ENCODE peak calls at places on chromosomes 1 and 21, in six cellular contexts. One of them, this sample, is unnamed.

GRCh38 chr21:45607021-45607921 is 36.3 kb upstream of the PCBP3 start:
- DNase-seq in ovary: no peak
- DNase-seq in sigmoid colon: no peak
- DNase-seq in A549: no peak
- DNase-seq in K562: no peak
- DNase-seq in transverse colon: no peak
- DNase-seq in this sample: no peak

GRCh38 chr1:15038232-15039016 is 115.1 kb upstream of the TMEM51 start:
- DNase-seq in transverse colon: no peak
- DNase-seq in ovary: no peak
- DNase-seq in sigmoid colon: no peak
- DNase-seq in K562: peak
- DNase-seq in A549: no peak
- DNase-seq in this sample: no peak

GRCh38 chr1:100038401-100039306 is 68.9 kb downstream of the SLC35A3 start:
- DNase-seq in K562: peak
- DNase-seq in A549: no peak
- DNase-seq in sigmoid colon: peak
- DNase-seq in ovary: peak
- DNase-seq in transverse colon: peak
- DNase-seq in this sample: peak

GRCh38 chr1:95203908-95204437 is 30.0 kb upstream of the RWDD3 start:
- DNase-seq in ovary: no peak
- DNase-seq in sigmoid colon: no peak
- DNase-seq in A549: no peak
- DNase-seq in transverse colon: no peak
- DNase-seq in K562: no peak
- DNase-seq in this sample: no peak

GRCh38 chr21:33858672-33859372 is 56.8 kb downstream of the ATP5PO start:
- DNase-seq in sigmoid colon: peak
- DNase-seq in A549: no peak
- DNase-seq in ovary: no peak
- DNase-seq in transverse colon: no peak
- DNase-seq in K562: no peak
- DNase-seq in this sample: no peak

GRCh38 chr1:224730950-224731349 is 114.8 kb downstream of the CNIH3 start:
- DNase-seq in transverse colon: no peak
- DNase-seq in ovary: no peak
- DNase-seq in K562: no peak
- DNase-seq in A549: no peak
- DNase-seq in sigmoid colon: no peak
- DNase-seq in this sample: no peak

GRCh38 chr1:152777510-152778137 is 2.7 kb downstream of the LCE1F start:
- DNase-seq in ovary: no peak
- DNase-seq in K562: peak
- DNase-seq in transverse colon: no peak
- DNase-seq in sigmoid colon: no peak
- DNase-seq in A549: no peak
- DNase-seq in this sample: no peak

GRCh38 chr1:27557596-27558340 is 46.2 kb downstream of the AHDC1 start:
- DNase-seq in ovary: peak
- DNase-seq in sigmoid colon: peak
- DNase-seq in A549: peak
- DNase-seq in K562: peak
- DNase-seq in transverse colon: peak
- DNase-seq in this sample: peak

GRCh38 chr1:34131396-34132160 is 33.5 kb downstream of the CSMD2 start:
- DNase-seq in transverse colon: no peak
- DNase-seq in sigmoid colon: no peak
- DNase-seq in K562: no peak
- DNase-seq in ovary: no peak
- DNase-seq in A549: no peak
- DNase-seq in this sample: no peak

GRCh38 chr21:24424786-24425185 is 1182.5 kb downstream of the MRPL39 start:
- DNase-seq in K562: no peak
- DNase-seq in transverse colon: no peak
- DNase-seq in ovary: no peak
- DNase-seq in A549: no peak
- DNase-seq in sigmoid colon: no peak
- DNase-seq in this sample: no peak

GRCh38 chr21:26499475-26499874 is 73.6 kb downstream of the CYYR1 start:
- DNase-seq in A549: no peak
- DNase-seq in sigmoid colon: no peak
- DNase-seq in transverse colon: no peak
- DNase-seq in K562: no peak
- DNase-seq in ovary: no peak
- DNase-seq in this sample: no peak

GRCh38 chr21:26506951-26507350 is 66.1 kb downstream of the CYYR1 start:
- DNase-seq in sigmoid colon: no peak
- DNase-seq in K562: no peak
- DNase-seq in ovary: no peak
- DNase-seq in transverse colon: no peak
- DNase-seq in A549: no peak
- DNase-seq in this sample: no peak

DNA sequence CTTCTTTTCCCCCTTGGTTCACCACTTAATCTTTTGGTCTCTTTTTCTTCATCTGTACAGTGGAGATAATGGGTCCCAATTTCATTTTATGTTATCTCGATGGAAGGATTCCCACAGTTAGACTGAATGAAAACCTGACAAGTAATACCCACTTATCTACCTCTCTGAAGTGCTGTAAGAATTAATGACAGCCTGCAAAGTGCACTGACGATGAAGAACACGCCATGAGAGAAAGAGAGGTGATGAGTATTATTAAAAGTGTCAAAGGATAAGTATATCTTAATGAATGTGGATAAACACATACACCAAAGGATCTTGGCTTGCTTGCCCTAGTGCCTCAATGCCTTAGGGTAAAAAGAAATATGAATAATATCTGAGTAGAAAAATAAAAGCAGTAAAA is 71.5 kb downstream of the CYYR1 start:
- DNase-seq in K562: no peak
- DNase-seq in A549: no peak
- DNase-seq in transverse colon: no peak
- DNase-seq in sigmoid colon: no peak
- DNase-seq in ovary: no peak
- DNase-seq in this sample: no peak
- TF ChIP-seq EP300 in K562: no peak
- TF ChIP-seq EP300 in A549: no peak
- TF ChIP-seq EP300 in transverse colon: no peak
- TF ChIP-seq EP300 in sigmoid colon: no peak
- TF ChIP-seq EP300 in ovary: no peak
- TF ChIP-seq EP300 in this sample: no peak

GRCh38 chr1:181936768-181937581 is 124.5 kb downstream of the ZNF648 start:
- DNase-seq in ovary: no peak
- DNase-seq in sigmoid colon: no peak
- DNase-seq in transverse colon: peak
- DNase-seq in A549: peak
- DNase-seq in K562: peak
- DNase-seq in this sample: peak
- TF ChIP-seq EP300 in ovary: no peak
- TF ChIP-seq EP300 in sigmoid colon: no peak
- TF ChIP-seq EP300 in transverse colon: no peak
- TF ChIP-seq EP300 in A549: no peak
- TF ChIP-seq EP300 in K562: no peak
- TF ChIP-seq EP300 in this sample: no peak

DNA sequence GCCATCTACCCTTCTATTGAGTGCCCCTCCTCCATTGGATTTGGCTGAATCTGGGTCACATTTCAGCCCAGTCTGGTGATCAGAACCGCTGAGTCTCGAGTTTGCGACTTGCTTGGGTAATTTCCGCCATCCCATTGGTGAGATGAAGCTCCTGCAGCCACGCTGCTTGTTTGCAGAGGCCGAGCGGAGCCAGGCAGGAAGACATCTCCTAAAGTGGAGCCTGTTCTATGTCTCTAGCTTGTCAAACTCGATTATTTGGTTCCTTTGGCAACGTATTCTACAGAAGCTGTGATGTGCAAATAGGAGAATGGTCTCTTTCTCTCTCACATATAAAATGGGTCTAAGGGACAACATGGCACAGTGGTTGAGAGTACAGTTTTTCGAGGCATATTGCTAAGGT is 206.8 kb upstream of the PLXNA2 start:
- DNase-seq in sigmoid colon: peak
- DNase-seq in K562: no peak
- DNase-seq in A549: no peak
- DNase-seq in ovary: no peak
- DNase-seq in transverse colon: no peak
- DNase-seq in this sample: no peak
- TF ChIP-seq EP300 in sigmoid colon: no peak
- TF ChIP-seq EP300 in K562: no peak
- TF ChIP-seq EP300 in A549: no peak
- TF ChIP-seq EP300 in ovary: no peak
- TF ChIP-seq EP300 in transverse colon: no peak
- TF ChIP-seq EP300 in this sample: no peak

DNA sequence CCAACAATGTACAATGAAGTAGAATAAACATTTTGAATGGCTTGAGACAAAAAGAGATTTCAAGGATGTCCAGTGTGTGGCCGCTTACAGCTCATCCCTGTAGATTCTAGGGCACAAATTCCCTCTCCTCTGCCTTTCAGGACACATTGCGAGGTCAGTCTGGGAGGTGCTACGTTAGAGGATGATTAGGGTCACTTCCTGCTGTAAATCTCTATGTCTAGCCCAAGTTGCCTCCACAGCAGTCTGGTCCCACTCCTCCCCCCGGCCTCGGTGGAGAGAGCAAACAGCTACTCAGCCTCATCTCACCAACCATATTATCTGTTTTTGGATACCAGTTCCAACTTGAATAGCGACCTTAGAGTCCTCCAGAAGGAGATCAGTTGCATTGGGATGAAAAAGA is 17.0 kb downstream of the KCNJ10 start:
- DNase-seq in A549: no peak
- DNase-seq in K562: no peak
- DNase-seq in transverse colon: no peak
- DNase-seq in sigmoid colon: no peak
- DNase-seq in ovary: no peak
- DNase-seq in this sample: no peak
- TF ChIP-seq EP300 in A549: no peak
- TF ChIP-seq EP300 in K562: no peak
- TF ChIP-seq EP300 in transverse colon: no peak
- TF ChIP-seq EP300 in sigmoid colon: no peak
- TF ChIP-seq EP300 in ovary: no peak
- TF ChIP-seq EP300 in this sample: no peak

GRCh38 chr1:245336149-245336983 is 181.6 kb downstream of the KIF26B start:
- DNase-seq in ovary: no peak
- DNase-seq in K562: no peak
- DNase-seq in transverse colon: no peak
- DNase-seq in A549: no peak
- DNase-seq in sigmoid colon: no peak
- DNase-seq in this sample: peak
- TF ChIP-seq EP300 in ovary: no peak
- TF ChIP-seq EP300 in K562: no peak
- TF ChIP-seq EP300 in transverse colon: no peak
- TF ChIP-seq EP300 in A549: no peak
- TF ChIP-seq EP300 in sigmoid colon: no peak
- TF ChIP-seq EP300 in this sample: no peak

GRCh38 chr1:8876099-8876496 is 2.4 kb downstream of the ENO1 start:
- DNase-seq in transverse colon: no peak
- DNase-seq in K562: no peak
- DNase-seq in ovary: no peak
- DNase-seq in sigmoid colon: no peak
- DNase-seq in A549: no peak
- DNase-seq in this sample: no peak

GRCh38 chr1:8879348-8880067 is 1.0 kb upstream of the ENO1 start:
- DNase-seq in transverse colon: no peak
- DNase-seq in ovary: no peak
- DNase-seq in K562: no peak
- DNase-seq in A549: no peak
- DNase-seq in sigmoid colon: peak
- DNase-seq in this sample: no peak

GRCh38 chr1:8880068-8880676 is 1.7 kb upstream of the ENO1 start:
- DNase-seq in sigmoid colon: peak
- DNase-seq in K562: peak
- DNase-seq in transverse colon: peak
- DNase-seq in A549: peak
- DNase-seq in ovary: peak
- DNase-seq in this sample: peak

GRCh38 chr1:8875216-8875861 is 3.1 kb downstream of the ENO1 start:
- DNase-seq in transverse colon: no peak
- DNase-seq in K562: no peak
- DNase-seq in A549: no peak
- DNase-seq in sigmoid colon: no peak
- DNase-seq in ovary: no peak
- DNase-seq in this sample: no peak

GRCh38 chr1:8878448-8879347 is at the start of gene ENO1:
- DNase-seq in K562: peak
- DNase-seq in transverse colon: peak
- DNase-seq in A549: peak
- DNase-seq in sigmoid colon: peak
- DNase-seq in ovary: peak
- DNase-seq in this sample: peak
- TF ChIP-seq EP300 in K562: no peak
- TF ChIP-seq EP300 in transverse colon: no peak
- TF ChIP-seq EP300 in A549: no peak
- TF ChIP-seq EP300 in sigmoid colon: peak
- TF ChIP-seq EP300 in ovary: peak
- TF ChIP-seq EP300 in this sample: no peak